ENCODE peak calls at places on chromosomes 5 and 9, in seven cellular contexts. G is IMR-90, V is WERI-Rb-1, F is PC-9, W is stomach, L is psoas muscle, Z is mammary epithelial cell. O is an unnamed sample. For H3K27me3 and H3K9me3, the result is how much of the 10 kb centered on the place peaks cover.

GRCh38 chr5:133581918-133582317 is 30.4 kb downstream of the FSTL4 start:
- DNase-seq in G (no peak), V (no peak), F (no peak), W (no peak), L (no peak), Z (peak), O (no peak)

GRCh38 chr9:91151741-91152095 is 210.0 kb downstream of the AUH start:
- DNase-seq in G (no peak), V (no peak), F (no peak), W (no peak), L (no peak), Z (no peak), O (no peak)

GRCh38 chr9:38445154-38446043 is 21.1 kb upstream of the IGFBPL1 start:
- DNase-seq in G (no peak), V (no peak), F (no peak), W (no peak), L (no peak), Z (no peak), O (no peak)

GRCh38 chr9:91179237-91180138 is 182.2 kb downstream of the AUH start:
- DNase-seq in G (peak), V (no peak), F (no peak), W (peak), L (no peak), Z (peak), O (peak)

GRCh38 chr5:130836729-130837660 is 328.1 kb downstream of the HINT1 start:
- DNase-seq in G (no peak), V (no peak), F (no peak), W (no peak), L (no peak), Z (peak), O (no peak)

GRCh38 chr5:39513236-39513635 is 88.5 kb upstream of the DAB2 start:
- DNase-seq in G (peak), V (no peak), F (peak), W (no peak), L (no peak), Z (peak), O (no peak)

GRCh38 chr5:173315495-173316352 is 12.5 kb downstream of the STC2 start:
- DNase-seq in G (peak), V (no peak), F (no peak), W (no peak), L (no peak), Z (no peak), O (no peak)

GRCh38 chr5:97094579-97095317 is 47.7 kb downstream of the LIX1 start:
- DNase-seq in G (no peak), V (no peak), F (no peak), W (no peak), L (no peak), Z (no peak), O (no peak)

GRCh38 chr5:159638954-159639559 is 277.2 kb upstream of the ADRA1B start:
- DNase-seq in G (peak), V (no peak), F (no peak), W (no peak), L (no peak), Z (no peak), O (no peak)

GRCh38 chr5:174327317-174327864 is 281.9 kb downstream of the NSG2 start:
- DNase-seq in G (peak), V (peak), F (peak), W (peak), L (peak), Z (peak), O (no peak)

GRCh38 chr5:36870399-36871040 is 6.0 kb upstream of the NIPBL start:
- DNase-seq in G (peak), V (no peak), F (no peak), W (no peak), L (no peak), Z (peak), O (no peak)

GRCh38 chr5:120463991-120464626 is at the start of gene PRR16:
- DNase-seq in G (peak), V (peak), F (peak), W (peak), L (peak), Z (peak), O (no peak)

GRCh38 chr5:123180178-123180577 is 91.1 kb downstream of the PRDM6 start:
- DNase-seq in G (no peak), V (no peak), F (no peak), W (no peak), L (peak), Z (no peak), O (peak)

GRCh38 chr5:164893071-164893470 is 1387.7 kb downstream of the MAT2B start:
- DNase-seq in G (no peak), V (no peak), F (no peak), W (no peak), L (no peak), Z (no peak), O (no peak)

GRCh38 chr5:55030220-55030619 is 6.2 kb downstream of the GZMK start:
- DNase-seq in G (no peak), V (no peak), F (no peak), W (no peak), L (no peak), Z (no peak), O (no peak)

GRCh38 chr9:8863064-8863463 is 1063.5 kb upstream of the DMAC1 start:
- DNase-seq in G (no peak), V (no peak), F (no peak), W (no peak), L (no peak), Z (no peak), O (no peak)

GRCh38 chr5:61252643-61252925 is 79.5 kb upstream of the ZSWIM6 start:
- DNase-seq in G (no peak), V (no peak), F (no peak), W (no peak), L (no peak), Z (no peak), O (no peak)

GRCh38 chr5:89351232-89351631 is 468.2 kb upstream of the MEF2C start:
- DNase-seq in G (peak), V (no peak), F (no peak), W (no peak), L (no peak), Z (peak), O (no peak)

GRCh38 chr9:124882221-124882620 is 20.3 kb downstream of the ARPC5L start:
- DNase-seq in G (no peak), V (no peak), F (no peak), W (no peak), L (no peak), Z (no peak), O (no peak)

GRCh38 chr5:9549941-9550340 is 4.1 kb upstream of the SEMA5A start:
- DNase-seq in G (peak), V (no peak), F (no peak), W (no peak), L (no peak), Z (no peak), O (no peak)

GRCh38 chr5:9554122-9554521 is 8.2 kb upstream of the SEMA5A start:
- DNase-seq in G (no peak), V (no peak), F (no peak), W (no peak), L (no peak), Z (no peak), O (no peak)

GRCh38 chr5:9546973-9547947 is 1.4 kb upstream of the SEMA5A start:
- DNase-seq in G (peak), V (no peak), F (no peak), W (no peak), L (peak), Z (peak), O (no peak)

GRCh38 chr5:9553561-9553960 is 7.7 kb upstream of the SEMA5A start:
- DNase-seq in G (no peak), V (no peak), F (no peak), W (no peak), L (no peak), Z (no peak), O (no peak)

GRCh38 chr5:9551567-9551966 is 5.7 kb upstream of the SEMA5A start:
- DNase-seq in G (no peak), V (no peak), F (no peak), W (no peak), L (no peak), Z (no peak), O (no peak)
- H3K27me3 ChIP-seq in G (under half), V (under half), F (under half), W (under half), L (under half), Z (under half), O (under half)

GRCh38 chr9:128742401-128742800 is 18.5 kb upstream of the ZDHHC12 start:
- DNase-seq in G (no peak), V (no peak), F (no peak), W (no peak), L (no peak), Z (no peak), O (no peak)
- TF ChIP-seq CTCF in G (no peak), V (no peak), F (no peak), W (no peak), L (no peak), Z (no peak), O (no peak)

GRCh38 chr5:180850434-180851078 is 10.5 kb downstream of the ZFP62 start:
- DNase-seq in G (no peak), V (no peak), F (no peak), W (no peak), L (no peak), Z (no peak), O (no peak)

GRCh38 chr5:180847053-180847452 is 14.0 kb downstream of the ZFP62 start:
- DNase-seq in G (no peak), V (no peak), F (no peak), W (no peak), L (no peak), Z (no peak), O (no peak)

GRCh38 chr5:180849827-180850226 is 11.2 kb downstream of the ZFP62 start:
- DNase-seq in G (no peak), V (no peak), F (no peak), W (no peak), L (no peak), Z (no peak), O (no peak)

GRCh38 chr5:180848265-180848664 is 12.8 kb downstream of the ZFP62 start:
- DNase-seq in G (no peak), V (no peak), F (no peak), W (no peak), L (no peak), Z (no peak), O (no peak)

GRCh38 chr5:180848878-180849277 is 12.2 kb downstream of the ZFP62 start:
- DNase-seq in G (no peak), V (no peak), F (no peak), W (no peak), L (no peak), Z (no peak), O (no peak)
- H3K9me3 ChIP-seq in G (half or more), V (under half), F (half or more), W (under half), L (under half), Z (under half), O (under half)

GRCh38 chr5:51382759-51383493 is at the start of gene ISL1:
- DNase-seq in G (peak), V (no peak), F (no peak), W (peak), L (peak), Z (peak), O (no peak)

GRCh38 chr5:51383494-51384081 is 340 bp downstream of the ISL1 start:
- DNase-seq in G (no peak), V (no peak), F (no peak), W (no peak), L (no peak), Z (no peak), O (no peak)

GRCh38 chr5:51384281-51384840 is 1.1 kb downstream of the ISL1 start:
- DNase-seq in G (no peak), V (no peak), F (no peak), W (no peak), L (no peak), Z (no peak), O (no peak)

GRCh38 chr5:51386916-51387853 is 3.9 kb downstream of the ISL1 start:
- DNase-seq in G (no peak), V (no peak), F (no peak), W (peak), L (no peak), Z (no peak), O (no peak)

DNA sequence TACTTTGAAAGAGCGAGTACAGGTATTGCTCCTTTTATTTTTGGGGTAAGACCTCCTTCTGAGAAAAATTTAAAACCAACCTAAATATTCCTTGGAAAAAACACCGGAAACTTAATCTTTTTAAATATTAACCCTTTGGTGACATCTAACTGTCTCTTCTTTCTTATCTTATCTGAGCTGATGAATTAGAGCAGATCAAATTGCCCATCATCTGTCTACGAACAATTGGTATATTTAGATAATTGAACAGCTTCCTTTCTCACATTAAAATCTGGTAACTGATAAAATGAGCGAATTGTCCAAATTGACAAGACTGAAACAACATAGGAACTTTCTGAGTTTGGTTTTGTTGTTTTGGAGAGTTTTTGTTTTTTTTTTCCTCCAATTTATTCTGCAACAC is 2.0 kb downstream of the ISL1 start:
- DNase-seq in G (no peak), V (no peak), F (no peak), W (no peak), L (no peak), Z (no peak), O (no peak)
- H3K27me3 ChIP-seq in G (half or more), V (half or more), F (under half), W (under half), L (under half), Z (half or more), O (under half)

DNA sequence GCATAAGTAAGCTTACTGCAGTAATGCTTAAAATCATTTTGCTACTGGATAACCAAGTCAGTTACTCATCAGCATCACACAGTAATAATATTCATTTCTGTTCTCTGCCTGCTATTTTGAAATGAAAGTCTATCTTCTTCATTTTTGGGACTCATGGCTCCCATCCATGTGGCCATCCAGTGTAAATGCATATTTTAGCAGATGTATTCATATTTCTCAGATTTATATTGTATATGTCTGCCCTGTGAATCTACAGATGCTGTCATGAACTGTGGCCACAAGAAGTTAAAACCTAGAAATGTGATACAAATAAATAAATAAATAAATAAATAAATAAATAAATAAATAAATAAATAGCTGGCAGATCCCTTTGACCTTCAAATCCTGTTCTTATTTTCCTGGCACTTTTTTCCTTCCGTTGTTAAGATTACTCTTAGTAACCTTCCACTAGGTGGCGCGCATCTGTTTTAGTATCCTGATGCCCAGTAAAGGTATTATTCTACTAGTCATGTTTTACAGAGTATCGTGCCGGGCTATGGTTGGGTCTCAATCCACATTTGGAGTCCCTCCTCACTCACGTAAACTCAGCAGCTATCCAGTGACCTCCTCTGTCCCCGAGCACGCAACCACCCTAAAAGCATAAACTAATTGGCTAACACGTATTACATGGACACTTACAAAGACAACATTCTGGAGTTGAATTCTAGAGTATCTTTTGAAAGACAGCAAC is 79.2 kb upstream of the IL7R start:
- DNase-seq in G (peak), V (peak), F (peak), W (peak), L (peak), Z (peak), O (peak)
- TF ChIP-seq CTCF in G (peak), V (peak), F (peak), W (peak), L (peak), Z (peak), O (peak)

O was measured in right atrium auricular region.